ENCODE peak calls at places on chromosomes 4 and X, in five cellular contexts. C, X, S, O and M are unnamed samples.

GRCh38 chr4:11497972-11498371 is 69.3 kb upstream of the HS3ST1 start:
- DNase-seq in C (no peak), X (no peak), S (no peak), O (no peak), M (no peak)

GRCh38 chr4:23028875-23029274 is 336.1 kb downstream of the GBA3 start:
- DNase-seq in C (no peak), X (no peak), S (no peak), O (no peak), M (no peak)

GRCh38 chrX:36160056-36160455 is 240.5 kb downstream of the CFAP47 start:
- DNase-seq in C (no peak), X (no peak), S (no peak), O (no peak), M (no peak)

GRCh38 chrX:150503898-150504219 is 64.6 kb upstream of the MTM1 start:
- DNase-seq in C (no peak), X (no peak), S (no peak), O (no peak), M (no peak)

GRCh38 chr4:77510367-77510766 is 95.3 kb upstream of the CXCL13 start:
- DNase-seq in C (no peak), X (no peak), S (no peak), O (no peak), M (no peak)

GRCh38 chrX:40149286-40150175 is 51.8 kb upstream of the BCOR start:
- DNase-seq in C (no peak), X (no peak), S (no peak), O (no peak), M (no peak)

GRCh38 chrX:26952213-26952612 is 510.9 kb downstream of the PPP4R3C start:
- DNase-seq in C (no peak), X (peak; percentile 18), S (no peak), O (no peak), M (no peak)

GRCh38 chrX:101171883-101172400 is 47.6 kb upstream of the DRP2 start:
- DNase-seq in C (no peak), X (no peak), S (no peak), O (no peak), M (no peak)

GRCh38 chr4:63717384-63717783 is 691.9 kb downstream of the TECRL start:
- DNase-seq in C (no peak), X (no peak), S (no peak), O (peak; percentile 27), M (no peak)

GRCh38 chr4:16155503-16156169 is 70.6 kb downstream of the TAPT1 start:
- DNase-seq in C (no peak), X (no peak), S (no peak), O (no peak), M (no peak)

GRCh38 chrX:48003758-48004457 is at the start of gene ZNF182:
- DNase-seq in C (peak; percentile 90), X (peak; percentile 76), S (peak; percentile 93), O (peak; percentile 88), M (peak; percentile 82)

GRCh38 chr4:99655315-99656081 is 2.1 kb downstream of the C4orf54 start:
- DNase-seq in C (no peak), X (no peak), S (no peak), O (peak; percentile 56), M (no peak)

GRCh38 chrX:50680990-50681389 is 133.0 kb downstream of the SHROOM4 start:
- DNase-seq in C (no peak), X (no peak), S (no peak), O (no peak), M (no peak)

GRCh38 chr4:140704392-140704955 is 51.7 kb downstream of the TBC1D9 start:
- DNase-seq in C (no peak), X (no peak), S (no peak), O (no peak), M (no peak)

GRCh38 chr4:144611850-144612249 is 34.1 kb upstream of the HHIP start:
- DNase-seq in C (no peak), X (peak; percentile 35), S (no peak), O (no peak), M (no peak)

GRCh38 chr4:169677150-169677732 is 56.9 kb downstream of the CLCN3 start:
- DNase-seq in C (no peak), X (peak; percentile 14), S (no peak), O (peak; percentile 45), M (no peak)

GRCh38 chrX:152960115-152960514 is 33.8 kb downstream of the PNMA5 start:
- DNase-seq in C (no peak), X (no peak), S (no peak), O (no peak), M (no peak)

GRCh38 chr4:101019941-101020401 is 327.4 kb downstream of the PPP3CA start:
- DNase-seq in C (no peak), X (peak; percentile 28), S (no peak), O (no peak), M (no peak)

GRCh38 chr4:173039617-173040176 is 128.9 kb upstream of the GALNT7 start:
- DNase-seq in C (no peak), X (no peak), S (no peak), O (peak; percentile 62), M (no peak)

GRCh38 chr4:106738121-106738520 is 298.0 kb downstream of the DKK2 start:
- DNase-seq in C (no peak), X (no peak), S (no peak), O (no peak), M (no peak)

GRCh38 chr4:16125571-16126445 is 42.0 kb upstream of the PROM1 start:
- DNase-seq in C (peak; percentile 9), X (no peak), S (no peak), O (no peak), M (no peak)

GRCh38 chr4:56611501-56611900 is 69.6 kb downstream of the HOPX start:
- DNase-seq in C (no peak), X (peak; percentile 25), S (no peak), O (no peak), M (no peak)

GRCh38 chr4:11165052-11165451 is 263.6 kb downstream of the HS3ST1 start:
- DNase-seq in C (no peak), X (no peak), S (no peak), O (no peak), M (no peak)

GRCh38 chrX:53631156-53631555 is 55.4 kb downstream of the HUWE1 start:
- DNase-seq in C (no peak), X (peak; percentile 81), S (no peak), O (no peak), M (no peak)

GRCh38 chr4:101074326-101074725 is 273.0 kb downstream of the PPP3CA start:
- DNase-seq in C (no peak), X (no peak), S (no peak), O (no peak), M (no peak)

GRCh38 chr4:74365761-74366160 is 816 bp downstream of the EREG start:
- DNase-seq in C (no peak), X (no peak), S (no peak), O (peak; percentile 84), M (no peak)

GRCh38 chr4:30754021-30754420 is 33.9 kb downstream of the PCDH7 start:
- DNase-seq in C (no peak), X (peak; percentile 74), S (no peak), O (no peak), M (no peak)